ENCODE peak calls at places on chromosomes 2 and 18, in six cellular contexts. One of them, this sample, is unnamed.
A peak's percentile ranks its signal among the peaks of the same experiment; 100 is the strongest.

GRCh38 chr18:46332956-46333355 is 228.8 kb downstream of the HAUS1 start:
- DNase-seq in HCT116: no peak
- DNase-seq in sigmoid colon: no peak
- DNase-seq in CD4-positive, alpha-beta T cell: no peak
- DNase-seq in A549: no peak
- DNase-seq in neuronal stem cell: no peak
- DNase-seq in this sample: no peak

GRCh38 chr2:232547991-232548390 is 2.4 kb downstream of the TIGD1 start:
- DNase-seq in HCT116: no peak
- DNase-seq in sigmoid colon: no peak
- DNase-seq in CD4-positive, alpha-beta T cell: no peak
- DNase-seq in A549: no peak
- DNase-seq in neuronal stem cell: no peak
- DNase-seq in this sample: no peak

GRCh38 chr2:158967731-158968395 is 577 bp upstream of the TANC1 start:
- DNase-seq in HCT116: no peak
- DNase-seq in sigmoid colon: peak; percentile 76
- DNase-seq in CD4-positive, alpha-beta T cell: no peak
- DNase-seq in A549: no peak
- DNase-seq in neuronal stem cell: peak; percentile 58
- DNase-seq in this sample: no peak

GRCh38 chr2:118122768-118123335 is 34.6 kb downstream of the INSIG2 start:
- DNase-seq in HCT116: peak; percentile 40
- DNase-seq in sigmoid colon: no peak
- DNase-seq in CD4-positive, alpha-beta T cell: no peak
- DNase-seq in A549: peak; percentile 41
- DNase-seq in neuronal stem cell: no peak
- DNase-seq in this sample: no peak

GRCh38 chr2:85143463-85144082 is 10.4 kb downstream of the TCF7L1 start:
- DNase-seq in HCT116: no peak
- DNase-seq in sigmoid colon: no peak
- DNase-seq in CD4-positive, alpha-beta T cell: no peak
- DNase-seq in A549: no peak
- DNase-seq in neuronal stem cell: no peak
- DNase-seq in this sample: no peak

GRCh38 chr2:151729837-151730236 is 4.4 kb downstream of the NEB start:
- DNase-seq in HCT116: no peak
- DNase-seq in sigmoid colon: no peak
- DNase-seq in CD4-positive, alpha-beta T cell: no peak
- DNase-seq in A549: no peak
- DNase-seq in neuronal stem cell: no peak
- DNase-seq in this sample: no peak

GRCh38 chr2:218343591-218343990 is 13.1 kb upstream of the CATIP start:
- DNase-seq in HCT116: no peak
- DNase-seq in sigmoid colon: no peak
- DNase-seq in CD4-positive, alpha-beta T cell: no peak
- DNase-seq in A549: no peak
- DNase-seq in neuronal stem cell: no peak
- DNase-seq in this sample: no peak

GRCh38 chr2:144280009-144280408 is 239.9 kb downstream of the ZEB2 start:
- DNase-seq in HCT116: no peak
- DNase-seq in sigmoid colon: no peak
- DNase-seq in CD4-positive, alpha-beta T cell: no peak
- DNase-seq in A549: no peak
- DNase-seq in neuronal stem cell: no peak
- DNase-seq in this sample: no peak

GRCh38 chr18:46335551-46336059 is 231.4 kb downstream of the HAUS1 start:
- DNase-seq in HCT116: no peak
- DNase-seq in sigmoid colon: peak; percentile 58
- DNase-seq in CD4-positive, alpha-beta T cell: no peak
- DNase-seq in A549: no peak
- DNase-seq in neuronal stem cell: peak; percentile 51
- DNase-seq in this sample: no peak

GRCh38 chr2:144183744-144184143 is 336.2 kb downstream of the ZEB2 start:
- DNase-seq in HCT116: no peak
- DNase-seq in sigmoid colon: no peak
- DNase-seq in CD4-positive, alpha-beta T cell: peak; percentile 54
- DNase-seq in A549: no peak
- DNase-seq in neuronal stem cell: no peak
- DNase-seq in this sample: no peak

GRCh38 chr2:72755647-72756423 is 70.0 kb downstream of the EXOC6B start:
- DNase-seq in HCT116: no peak
- DNase-seq in sigmoid colon: no peak
- DNase-seq in CD4-positive, alpha-beta T cell: no peak
- DNase-seq in A549: no peak
- DNase-seq in neuronal stem cell: no peak
- DNase-seq in this sample: no peak

GRCh38 chr2:232377841-232378734 is 463 bp upstream of the ALPP start:
- DNase-seq in HCT116: no peak
- DNase-seq in sigmoid colon: peak; percentile 50
- DNase-seq in CD4-positive, alpha-beta T cell: no peak
- DNase-seq in A549: no peak
- DNase-seq in neuronal stem cell: no peak
- DNase-seq in this sample: no peak

GRCh38 chr18:48472610-48473009 is 63.4 kb upstream of the ZBTB7C start:
- DNase-seq in HCT116: no peak
- DNase-seq in sigmoid colon: no peak
- DNase-seq in CD4-positive, alpha-beta T cell: no peak
- DNase-seq in A549: no peak
- DNase-seq in neuronal stem cell: no peak
- DNase-seq in this sample: no peak

GRCh38 chr2:200702646-200703118 is 109.0 kb upstream of the BZW1 start:
- DNase-seq in HCT116: no peak
- DNase-seq in sigmoid colon: no peak
- DNase-seq in CD4-positive, alpha-beta T cell: peak; percentile 12
- DNase-seq in A549: no peak
- DNase-seq in neuronal stem cell: no peak
- DNase-seq in this sample: no peak

GRCh38 chr2:189393440-189394111 is 47.7 kb upstream of the WDR75 start:
- DNase-seq in HCT116: peak; percentile 87
- DNase-seq in sigmoid colon: no peak
- DNase-seq in CD4-positive, alpha-beta T cell: no peak
- DNase-seq in A549: no peak
- DNase-seq in neuronal stem cell: no peak
- DNase-seq in this sample: peak; percentile 92

GRCh38 chr18:37578886-37579513 is 13.4 kb upstream of the CELF4 start:
- DNase-seq in HCT116: peak; percentile 51
- DNase-seq in sigmoid colon: no peak
- DNase-seq in CD4-positive, alpha-beta T cell: no peak
- DNase-seq in A549: peak; percentile 27
- DNase-seq in neuronal stem cell: no peak
- DNase-seq in this sample: no peak

DNA sequence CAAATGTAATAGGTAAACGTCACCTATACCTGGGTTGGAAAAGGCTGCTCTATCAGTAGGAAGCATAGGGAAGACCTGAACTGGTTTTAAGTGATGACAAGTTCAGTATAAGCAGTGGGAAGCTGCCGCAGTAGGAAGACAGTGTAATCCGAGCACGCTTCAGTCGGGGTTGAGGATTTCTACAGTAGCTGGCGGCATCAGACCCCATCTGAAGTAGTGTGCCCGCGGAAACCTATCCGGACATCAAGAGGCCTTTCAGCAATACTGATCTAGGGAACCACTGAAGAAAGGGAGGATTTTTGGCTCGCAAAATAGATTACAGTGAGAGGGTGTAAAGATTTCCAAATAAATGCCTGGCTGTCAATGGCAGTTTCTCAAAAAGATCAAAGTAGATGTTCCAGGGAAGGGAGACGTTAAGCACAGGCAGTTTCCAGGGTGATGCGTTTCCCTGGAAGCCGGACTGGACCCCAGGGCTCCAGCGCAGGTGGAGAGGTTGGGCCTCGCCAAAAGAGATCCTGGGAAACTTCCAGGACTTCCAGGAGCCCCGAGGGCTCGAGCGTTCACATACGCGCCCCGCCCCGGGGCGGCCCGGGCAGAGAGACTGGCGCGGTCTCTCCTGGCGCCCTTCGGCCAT is 5.3 kb downstream of the LOXL3 start:
- DNase-seq in HCT116: no peak
- DNase-seq in sigmoid colon: no peak
- DNase-seq in CD4-positive, alpha-beta T cell: no peak
- DNase-seq in A549: no peak
- DNase-seq in neuronal stem cell: no peak
- DNase-seq in this sample: no peak
- H3K27ac ChIP-seq in HCT116: peak overlapping the region; percentile 90
- H3K27ac ChIP-seq in sigmoid colon: peak overlapping the region; percentile 76
- H3K27ac ChIP-seq in CD4-positive, alpha-beta T cell: no peak overlapping the region
- H3K27ac ChIP-seq in A549: peak overlapping the region; percentile 89
- H3K27ac ChIP-seq in neuronal stem cell: no peak overlapping the region
- H3K27ac ChIP-seq in this sample: no peak overlapping the region

DNA sequence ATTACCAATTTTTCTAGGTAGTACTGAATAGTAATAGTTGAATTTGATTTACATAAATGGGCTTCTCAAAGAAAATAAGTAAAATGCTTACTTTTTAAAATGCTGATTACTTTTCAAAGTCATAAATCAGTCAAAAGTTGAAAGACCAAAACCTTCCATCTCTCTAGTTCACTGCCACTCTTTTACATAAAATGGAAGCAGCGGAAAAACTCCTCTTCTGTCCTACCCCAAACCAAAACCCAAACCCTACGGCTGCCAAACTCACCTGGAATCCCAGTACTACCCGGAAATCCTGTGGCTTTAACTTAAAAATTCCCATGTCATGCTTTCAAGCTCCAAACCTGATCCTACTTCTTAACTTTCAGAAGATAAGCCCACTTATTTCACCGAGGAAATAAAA is 81.2 kb upstream of the MAPRE2 start:
- DNase-seq in HCT116: no peak
- DNase-seq in sigmoid colon: no peak
- DNase-seq in CD4-positive, alpha-beta T cell: no peak
- DNase-seq in A549: no peak
- DNase-seq in neuronal stem cell: no peak
- DNase-seq in this sample: no peak
- H3K27ac ChIP-seq in HCT116: no peak overlapping the region
- H3K27ac ChIP-seq in sigmoid colon: no peak overlapping the region
- H3K27ac ChIP-seq in CD4-positive, alpha-beta T cell: no peak overlapping the region
- H3K27ac ChIP-seq in A549: no peak overlapping the region
- H3K27ac ChIP-seq in neuronal stem cell: no peak overlapping the region
- H3K27ac ChIP-seq in this sample: no peak overlapping the region

GRCh38 chr2:109438773-109439191 is 175.0 kb downstream of the SEPTIN10 start:
- DNase-seq in HCT116: no peak
- DNase-seq in sigmoid colon: peak; percentile 57
- DNase-seq in CD4-positive, alpha-beta T cell: no peak
- DNase-seq in A549: no peak
- DNase-seq in neuronal stem cell: no peak
- DNase-seq in this sample: no peak

GRCh38 chr2:109439315-109439714 is 174.5 kb downstream of the SEPTIN10 start:
- DNase-seq in HCT116: no peak
- DNase-seq in sigmoid colon: peak; percentile 26
- DNase-seq in CD4-positive, alpha-beta T cell: no peak
- DNase-seq in A549: no peak
- DNase-seq in neuronal stem cell: no peak
- DNase-seq in this sample: no peak

GRCh38 chr2:109439897-109440506 is 173.8 kb downstream of the SEPTIN10 start:
- DNase-seq in HCT116: no peak
- DNase-seq in sigmoid colon: peak; percentile 38
- DNase-seq in CD4-positive, alpha-beta T cell: no peak
- DNase-seq in A549: no peak
- DNase-seq in neuronal stem cell: no peak
- DNase-seq in this sample: no peak

GRCh38 chr2:109442715-109443319 is 170.9 kb downstream of the SEPTIN10 start:
- DNase-seq in HCT116: no peak
- DNase-seq in sigmoid colon: no peak
- DNase-seq in CD4-positive, alpha-beta T cell: no peak
- DNase-seq in A549: no peak
- DNase-seq in neuronal stem cell: no peak
- DNase-seq in this sample: no peak

GRCh38 chr2:109440507-109441156 is 173.1 kb downstream of the SEPTIN10 start:
- DNase-seq in HCT116: no peak
- DNase-seq in sigmoid colon: peak; percentile 4
- DNase-seq in CD4-positive, alpha-beta T cell: no peak
- DNase-seq in A549: no peak
- DNase-seq in neuronal stem cell: no peak
- DNase-seq in this sample: no peak
- H3K27ac ChIP-seq in HCT116: no peak overlapping the region
- H3K27ac ChIP-seq in sigmoid colon: no peak overlapping the region
- H3K27ac ChIP-seq in CD4-positive, alpha-beta T cell: no peak overlapping the region
- H3K27ac ChIP-seq in A549: no peak overlapping the region
- H3K27ac ChIP-seq in neuronal stem cell: no peak overlapping the region
- H3K27ac ChIP-seq in this sample: no peak overlapping the region

GRCh38 chr2:29655391-29656086 is 265.8 kb downstream of the ALK start:
- DNase-seq in HCT116: no peak
- DNase-seq in sigmoid colon: no peak
- DNase-seq in CD4-positive, alpha-beta T cell: no peak
- DNase-seq in A549: no peak
- DNase-seq in neuronal stem cell: no peak
- DNase-seq in this sample: no peak
- H3K27ac ChIP-seq in HCT116: no peak overlapping the region
- H3K27ac ChIP-seq in sigmoid colon: no peak overlapping the region
- H3K27ac ChIP-seq in CD4-positive, alpha-beta T cell: no peak overlapping the region
- H3K27ac ChIP-seq in A549: no peak overlapping the region
- H3K27ac ChIP-seq in neuronal stem cell: no peak overlapping the region
- H3K27ac ChIP-seq in this sample: no peak overlapping the region

GRCh38 chr2:222907790-222908431 is 47.1 kb downstream of the ACSL3 start:
- DNase-seq in HCT116: no peak
- DNase-seq in sigmoid colon: no peak
- DNase-seq in CD4-positive, alpha-beta T cell: no peak
- DNase-seq in A549: no peak
- DNase-seq in neuronal stem cell: no peak
- DNase-seq in this sample: no peak
- H3K27ac ChIP-seq in HCT116: no peak overlapping the region
- H3K27ac ChIP-seq in sigmoid colon: no peak overlapping the region
- H3K27ac ChIP-seq in CD4-positive, alpha-beta T cell: no peak overlapping the region
- H3K27ac ChIP-seq in A549: no peak overlapping the region
- H3K27ac ChIP-seq in neuronal stem cell: no peak overlapping the region
- H3K27ac ChIP-seq in this sample: no peak overlapping the region

DNA sequence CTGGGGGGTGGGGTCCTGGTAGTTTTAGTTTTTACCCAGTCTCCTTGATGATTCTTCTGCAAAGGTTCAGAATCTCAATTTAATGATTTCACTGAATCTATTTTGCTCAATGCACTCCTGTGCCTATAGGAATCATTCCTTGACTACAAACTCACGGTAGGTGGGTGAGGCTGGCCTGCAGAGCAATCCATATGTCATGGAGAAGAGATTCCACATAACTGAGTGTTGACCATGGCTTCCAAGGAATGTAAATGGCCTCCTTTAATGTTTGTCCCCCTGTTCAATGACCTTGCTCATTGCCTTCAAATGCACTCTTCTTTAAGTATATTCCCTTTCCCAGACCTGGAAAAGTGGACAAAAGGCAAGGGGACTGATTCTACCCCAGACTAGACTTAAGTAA is 12.5 kb downstream of the FAP start:
- DNase-seq in HCT116: no peak
- DNase-seq in sigmoid colon: no peak
- DNase-seq in CD4-positive, alpha-beta T cell: no peak
- DNase-seq in A549: no peak
- DNase-seq in neuronal stem cell: no peak
- DNase-seq in this sample: no peak
- H3K27ac ChIP-seq in HCT116: no peak overlapping the region
- H3K27ac ChIP-seq in sigmoid colon: no peak overlapping the region
- H3K27ac ChIP-seq in CD4-positive, alpha-beta T cell: no peak overlapping the region
- H3K27ac ChIP-seq in A549: no peak overlapping the region
- H3K27ac ChIP-seq in neuronal stem cell: no peak overlapping the region
- H3K27ac ChIP-seq in this sample: no peak overlapping the region

DNA sequence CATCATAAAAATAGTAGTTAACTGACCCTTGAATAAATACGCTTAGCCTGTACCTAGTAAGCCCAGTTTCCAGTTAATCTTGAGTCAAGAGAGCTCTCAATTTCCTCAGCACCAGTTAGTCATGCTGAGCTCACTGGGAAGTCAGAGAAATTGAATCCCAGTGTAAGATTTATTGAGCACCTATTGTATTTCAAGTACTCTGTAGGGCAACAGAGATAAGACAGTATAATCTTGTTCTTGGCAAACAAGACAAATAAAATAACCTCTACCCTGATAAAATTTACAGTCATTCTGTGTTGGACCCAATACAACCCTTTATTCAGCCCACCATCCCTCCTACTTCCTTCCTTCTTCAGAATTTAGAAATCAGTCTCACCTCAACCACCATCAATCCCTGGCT is 71.9 kb upstream of the NRP2 start:
- DNase-seq in HCT116: no peak
- DNase-seq in sigmoid colon: no peak
- DNase-seq in CD4-positive, alpha-beta T cell: no peak
- DNase-seq in A549: no peak
- DNase-seq in neuronal stem cell: no peak
- DNase-seq in this sample: no peak
- H3K27ac ChIP-seq in HCT116: no peak overlapping the region
- H3K27ac ChIP-seq in sigmoid colon: no peak overlapping the region
- H3K27ac ChIP-seq in CD4-positive, alpha-beta T cell: no peak overlapping the region
- H3K27ac ChIP-seq in A549: no peak overlapping the region
- H3K27ac ChIP-seq in neuronal stem cell: no peak overlapping the region
- H3K27ac ChIP-seq in this sample: no peak overlapping the region